ENCODE peak calls at places on chromosomes 11 and 22, in nine cellular contexts. G is adrenal gland, F is H1, X is heart left ventricle, K is K562, S is transverse colon, V is tibial nerve, O is Peyer's patch, P is NB4. L is an unnamed sample.

GRCh38 chr11:67490727-67491065 is 7.9 kb downstream of the AIP start:
- DNase-seq in P (no peak), K (no peak), X (no peak), O (no peak), V (no peak), F (no peak), G (no peak), S (no peak), L (no peak)

GRCh38 chr11:124943242-124943641 is 7.4 kb upstream of the HEPACAM start:
- DNase-seq in S (no peak), X (no peak), F (no peak), G (no peak), K (no peak), V (no peak), P (no peak), O (no peak), L (no peak)

GRCh38 chr11:47768090-47768620 is 1.0 kb upstream of the FNBP4 start:
- DNase-seq in K (peak), P (peak), X (peak), G (peak), V (peak), O (peak), F (no peak), S (peak), L (peak)

GRCh38 chr11:114036156-114036811 is 23.2 kb upstream of the ZBTB16 start:
- DNase-seq in X (peak), V (peak), P (peak), K (peak), F (peak), O (peak), G (peak), S (peak), L (peak)

GRCh38 chr11:33827206-33827605 is 52.9 kb upstream of the FBXO3 start:
- DNase-seq in G (no peak), O (no peak), K (no peak), P (no peak), V (no peak), X (no peak), S (no peak), F (no peak), L (no peak)

GRCh38 chr11:98561216-98561615 is 459.5 kb upstream of the CNTN5 start:
- DNase-seq in P (no peak), K (no peak), O (no peak), F (no peak), S (no peak), V (no peak), X (no peak), G (no peak), L (no peak)

GRCh38 chr11:110525883-110526282 is 96.1 kb downstream of the FDX1 start:
- DNase-seq in P (no peak), O (no peak), K (no peak), G (peak), V (peak), X (no peak), F (no peak), S (no peak), L (no peak)

GRCh38 chr22:44869196-44869595 is 116.8 kb downstream of the ARHGAP8 start:
- DNase-seq in P (no peak), K (no peak), V (no peak), F (no peak), O (no peak), X (no peak), S (no peak), G (no peak), L (no peak)

GRCh38 chr11:11324090-11324489 is 29.0 kb downstream of the CSNK2A3 start:
- DNase-seq in X (no peak), F (no peak), G (no peak), K (no peak), P (no peak), V (no peak), O (no peak), S (no peak), L (no peak)

DNA sequence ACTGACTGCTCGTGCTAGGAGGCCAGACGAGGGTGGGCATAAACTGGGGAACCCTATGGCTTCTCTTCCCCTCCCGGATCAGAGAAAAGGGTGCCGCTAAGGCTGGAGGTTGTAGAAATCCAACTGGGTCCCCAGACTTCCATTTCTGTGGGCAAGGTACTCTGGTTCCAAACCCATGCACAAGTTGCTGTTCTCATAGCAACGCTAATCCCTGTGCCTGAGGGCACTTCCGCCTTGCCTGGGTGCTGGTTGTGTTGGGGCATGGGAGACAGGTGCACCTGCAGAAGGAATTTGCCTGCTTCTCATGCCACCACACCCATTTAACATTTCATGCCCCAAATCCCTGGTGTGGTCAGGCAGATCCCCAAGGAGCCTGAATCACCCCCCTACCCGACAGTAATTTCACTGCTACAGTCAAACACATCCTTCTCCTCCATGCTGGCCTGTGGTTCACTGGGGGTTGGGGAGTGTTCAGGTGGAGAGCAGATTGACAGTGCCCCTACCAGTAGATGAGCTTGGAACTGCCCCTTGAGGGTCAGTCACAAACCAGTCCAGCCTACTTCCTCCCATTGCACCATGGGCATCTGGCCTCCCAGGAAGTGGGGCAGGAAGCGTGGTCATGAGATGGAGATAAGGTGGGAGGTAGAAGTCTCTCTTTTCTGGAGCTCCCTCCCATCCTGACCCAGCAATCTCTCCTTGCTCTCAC is 1.2 kb downstream of the C2CD2L start:
- DNase-seq in P (peak), G (no peak), O (peak), K (peak), X (no peak), V (no peak), F (no peak), S (peak), L (peak)
- TF ChIP-seq POLR2A in P (no peak), G (no peak), O (peak), K (peak), X (no peak), V (no peak), F (no peak), S (no peak), L (peak)

GRCh38 chr11:119335091-119335654 is 846 bp downstream of the RNF26 start:
- DNase-seq in F (no peak), V (no peak), O (no peak), G (no peak), K (no peak), X (peak), P (no peak), S (no peak), L (peak)
- TF ChIP-seq POLR2A in F (no peak), V (no peak), O (no peak), G (no peak), K (no peak), X (no peak), P (no peak), S (no peak), L (no peak)

GRCh38 chr22:40817737-40818136 is 1.4 kb downstream of the SLC25A17 start:
- DNase-seq in G (no peak), K (peak), P (no peak), F (no peak), S (no peak), O (no peak), X (no peak), V (no peak), L (peak)
- TF ChIP-seq POLR2A in G (no peak), K (no peak), P (no peak), F (no peak), S (no peak), O (no peak), X (no peak), V (no peak), L (no peak)

DNA sequence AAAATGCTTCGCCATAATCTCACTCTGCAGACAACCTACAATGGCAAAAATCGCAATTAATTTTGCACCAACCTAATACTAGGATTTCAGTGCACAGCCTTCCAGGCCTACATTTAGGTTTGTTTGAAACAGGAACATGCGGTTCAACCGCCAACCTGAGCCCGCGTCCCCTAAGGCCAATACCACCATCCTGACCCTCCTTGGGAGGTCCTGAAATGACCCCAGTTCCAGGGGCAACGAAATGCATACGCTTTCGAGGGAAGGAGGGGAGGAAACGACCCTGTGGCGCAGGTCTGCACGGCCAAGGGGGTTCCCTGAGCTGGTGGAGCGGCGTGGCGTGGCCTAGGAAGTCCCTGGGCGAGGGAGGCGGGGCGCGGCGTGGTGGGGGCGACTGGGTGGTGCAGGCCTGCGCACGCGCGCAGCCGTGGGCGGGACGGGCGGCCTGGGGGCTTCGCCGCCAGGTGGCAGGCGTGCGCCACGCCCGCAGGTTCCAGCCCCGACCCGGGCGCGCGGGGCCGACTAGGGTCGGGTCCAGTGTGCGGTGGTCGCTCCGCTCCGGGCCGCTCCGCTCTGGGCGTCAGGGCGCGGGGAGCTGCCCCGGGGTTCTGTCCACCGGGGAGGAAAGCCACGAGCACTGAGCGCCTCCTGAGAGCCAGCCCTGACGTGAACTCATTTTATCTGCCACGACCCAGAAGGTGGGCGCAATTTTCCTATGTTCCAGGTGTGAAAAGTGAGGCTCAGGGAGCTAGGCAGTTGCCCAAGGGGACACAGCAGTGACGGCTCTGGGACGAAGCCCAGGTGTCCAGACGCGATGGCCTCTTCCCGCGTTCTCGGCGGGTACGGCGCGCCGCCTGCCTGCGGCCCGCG is 94.2 kb downstream of the SWAP70 start:
- DNase-seq in F (no peak), G (peak), S (peak), O (peak), K (peak), X (peak), V (peak), P (peak), L (peak)
- TF ChIP-seq POLR2A in F (no peak), G (no peak), S (peak), O (no peak), K (peak), X (no peak), V (no peak), P (peak), L (no peak)